ENCODE peak calls at places on chromosomes 3 and 15, in nine cellular contexts. Q is choroid plexus epithelial cell; Y is activated CD8-positive, alpha-beta memory T cell treated with anti-CD3 and anti-CD28 coated beads for 24 hours; H is foreskin fibroblast; W is stimulated activated naive CD8-positive, alpha-beta T cell treated with anti-CD3 and anti-CD28 coated beads, Interleukin-15, Interleukin-2, amounts not matched to agents 100 U/mL and 50 U/mL, for 24 hours; A is fibroblast of lung; B is lung; N is pancreas; C is dorsolateral prefrontal cortex. U is an unnamed sample.

GRCh38 chr3:151979914-151980313 is 106.5 kb downstream of the SUCNR1 start:
- DNase-seq in Q (no peak), Y (no peak), H (peak), W (no peak), A (no peak), B (no peak), N (no peak), C (no peak), U (no peak)

GRCh38 chr3:122760457-122761271 is 33.0 kb downstream of the HSPBAP1 start:
- DNase-seq in Q (peak), Y (no peak), H (no peak), W (no peak), A (no peak), B (no peak), N (no peak), C (no peak), U (no peak)

GRCh38 chr15:25849431-25849921 is 13.7 kb downstream of the ATP10A start:
- DNase-seq in Q (peak), Y (no peak), H (peak), W (no peak), A (peak), B (no peak), N (no peak), C (no peak), U (peak)

GRCh38 chr3:105233056-105233455 is 133.7 kb upstream of the ALCAM start:
- DNase-seq in Q (peak), Y (no peak), H (no peak), W (no peak), A (no peak), B (no peak), N (no peak), C (no peak), U (no peak)

GRCh38 chr3:13479332-13479581 is 849 bp upstream of the HDAC11 start:
- DNase-seq in Q (no peak), Y (no peak), H (peak), W (peak), A (no peak), B (no peak), N (peak), C (peak), U (no peak)

GRCh38 chr3:109114746-109115145 is 3.2 kb downstream of the MORC1 start:
- DNase-seq in Q (no peak), Y (no peak), H (no peak), W (no peak), A (no peak), B (no peak), N (no peak), C (peak), U (no peak)

GRCh38 chr3:119206611-119207511 is 33.5 kb downstream of the UPK1B start:
- DNase-seq in Q (no peak), Y (no peak), H (no peak), W (no peak), A (no peak), B (no peak), N (peak), C (no peak), U (no peak)

GRCh38 chr15:56249080-56249479 is 5.4 kb upstream of the RFX7 start:
- DNase-seq in Q (peak), Y (no peak), H (no peak), W (no peak), A (peak), B (no peak), N (no peak), C (no peak), U (no peak)

GRCh38 chr3:196179380-196180308 is 31.6 kb downstream of the ZDHHC19 start:
- DNase-seq in Q (peak), Y (peak), H (peak), W (peak), A (peak), B (no peak), N (peak), C (peak), U (no peak)

GRCh38 chr3:53531749-53532148 is 37.3 kb downstream of the CACNA1D start:
- DNase-seq in Q (no peak), Y (no peak), H (no peak), W (no peak), A (no peak), B (no peak), N (no peak), C (no peak), U (no peak)

GRCh38 chr3:192917258-192917507 is 473 bp downstream of the MB21D2 start:
- DNase-seq in Q (no peak), Y (no peak), H (no peak), W (no peak), A (no peak), B (no peak), N (no peak), C (no peak), U (no peak)

GRCh38 chr3:188088948-188089685 is 64.8 kb upstream of the LPP start:
- DNase-seq in Q (peak), Y (no peak), H (no peak), W (no peak), A (no peak), B (no peak), N (no peak), C (no peak), U (no peak)

GRCh38 chr3:45950686-45951600 is 7.7 kb downstream of the CXCR6 start:
- DNase-seq in Q (no peak), Y (peak), H (no peak), W (peak), A (no peak), B (no peak), N (no peak), C (no peak), U (no peak)

GRCh38 chr3:43353923-43354670 is 67.8 kb downstream of the SNRK start:
- DNase-seq in Q (no peak), Y (no peak), H (no peak), W (no peak), A (peak), B (no peak), N (no peak), C (no peak), U (no peak)

GRCh38 chr15:61404567-61404966 is 175.5 kb upstream of the RORA start:
- DNase-seq in Q (no peak), Y (no peak), H (no peak), W (no peak), A (no peak), B (no peak), N (no peak), C (no peak), U (no peak)

GRCh38 chr3:182392182-182392917 is 401.0 kb upstream of the ATP11B start:
- DNase-seq in Q (no peak), Y (no peak), H (no peak), W (no peak), A (no peak), B (no peak), N (no peak), C (no peak), U (no peak)

GRCh38 chr15:77664428-77664827 is 31.7 kb upstream of the LINGO1 start:
- DNase-seq in Q (no peak), Y (no peak), H (no peak), W (no peak), A (no peak), B (no peak), N (no peak), C (no peak), U (no peak)

GRCh38 chr3:195080571-195081141 is 190.3 kb downstream of the XXYLT1 start:
- DNase-seq in Q (peak), Y (no peak), H (no peak), W (no peak), A (no peak), B (no peak), N (peak), C (peak), U (no peak)